ENCODE peak calls at places on chromosomes 4 and X, in four cellular contexts. H, O, U and B are unnamed samples.

GRCh38 chr4:1416051-1416947 is 10.1 kb upstream of the NKX1-1 start:
- DNase-seq in H (peak; percentile 41), U (no peak), O (no peak), B (peak; percentile 37)

GRCh38 chr4:162485486-162485885 is 321.7 kb upstream of the FSTL5 start:
- DNase-seq in U (no peak), H (no peak), O (no peak), B (no peak)

GRCh38 chr4:132063829-132064228 is 1085.3 kb upstream of the PCDH10 start:
- DNase-seq in H (peak; percentile 5), O (no peak), U (no peak), B (peak; percentile 1)

GRCh38 chr4:126778348-126778747 is 854.4 kb upstream of the INTU start:
- DNase-seq in U (no peak), H (no peak), O (no peak), B (peak; percentile 35)

GRCh38 chrX:133985164-133986007 is at the start of gene GPC3:
- DNase-seq in O (peak; percentile 64), U (no peak), H (peak; percentile 86), B (peak; percentile 73)

GRCh38 chr4:84878090-84878489 is 88.4 kb downstream of the WDFY3 start:
- DNase-seq in O (no peak), U (no peak), H (no peak), B (no peak)

GRCh38 chrX:107709266-107709795 is 66.3 kb downstream of the TSC22D3 start:
- DNase-seq in U (no peak), H (no peak), O (no peak), B (no peak)

GRCh38 chr4:6694177-6694901 is 661 bp downstream of the S100P start:
- DNase-seq in O (no peak), H (peak; percentile 39), U (no peak), B (no peak)

GRCh38 chr4:82620126-82620525 is 58.3 kb upstream of the TMEM150C start:
- DNase-seq in H (peak; percentile 42), U (no peak), O (peak; percentile 30), B (no peak)

GRCh38 chrX:122363112-122363511 is 821.0 kb upstream of the GRIA3 start:
- DNase-seq in H (no peak), O (no peak), U (no peak), B (no peak)

GRCh38 chr4:24237709-24238108 is 346.6 kb downstream of the DHX15 start:
- DNase-seq in H (no peak), O (no peak), U (no peak), B (no peak)

GRCh38 chr4:147037089-147037488 is 91.4 kb upstream of the TTC29 start:
- DNase-seq in H (no peak), O (no peak), U (no peak), B (no peak)

GRCh38 chr4:95018845-95019244 is 261.1 kb downstream of the BMPR1B start:
- DNase-seq in U (no peak), O (no peak), H (no peak), B (no peak)

GRCh38 chrX:133359466-133359865 is 55.8 kb downstream of the GPC4 start:
- DNase-seq in U (no peak), H (no peak), O (no peak), B (no peak)

GRCh38 chrX:143472334-143472938 is 44.8 kb downstream of the SPANXN3 start:
- DNase-seq in O (no peak), U (no peak), H (no peak), B (no peak)

GRCh38 chr4:81375745-81376144 is 96.0 kb downstream of the RASGEF1B start:
- DNase-seq in O (peak; percentile 55), U (no peak), H (no peak), B (peak; percentile 17)

GRCh38 chrX:41518127-41518840 is 71.1 kb downstream of the NYX start:
- DNase-seq in U (no peak), O (no peak), H (no peak), B (no peak)

GRCh38 chr4:74772106-74772505 is 22.2 kb downstream of the BTC start:
- DNase-seq in U (no peak), O (no peak), H (no peak), B (no peak)

GRCh38 chr4:127479031-127479622 is 153.6 kb upstream of the INTU start:
- DNase-seq in O (no peak), H (peak; percentile 9), U (no peak), B (peak; percentile 16)

GRCh38 chr4:16120720-16121119 is 36.9 kb upstream of the PROM1 start:
- DNase-seq in O (no peak), H (no peak), U (no peak), B (no peak)
- TF ChIP-seq NRF1 in O (no peak), H (no peak), U (no peak), B (no peak)

GRCh38 chr4:138308421-138308820 is 66.3 kb upstream of the SLC7A11 start:
- DNase-seq in U (no peak), H (no peak), O (no peak), B (no peak)
- TF ChIP-seq NRF1 in U (no peak), H (no peak), O (no peak), B (no peak)

DNA sequence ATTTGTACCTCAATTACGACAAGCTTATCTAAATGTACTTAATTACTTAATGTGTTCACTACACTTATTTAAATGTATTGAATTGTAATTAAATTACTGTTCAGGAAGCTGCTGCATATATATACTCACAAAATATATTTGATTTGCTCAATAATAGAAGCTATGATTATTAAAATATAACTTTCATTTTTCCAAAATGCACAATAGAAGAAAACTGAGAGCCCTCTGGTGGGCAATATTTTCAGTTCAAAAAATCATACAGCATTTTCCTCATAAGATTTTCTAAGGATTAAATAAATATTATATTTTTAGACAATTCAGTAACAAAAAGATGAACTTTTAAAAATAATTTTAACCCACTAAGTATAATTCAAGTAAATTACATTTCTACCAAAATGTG is 217.3 kb downstream of the DKK2 start:
- DNase-seq in O (no peak), U (no peak), H (no peak), B (no peak)
- TF ChIP-seq NRF1 in O (no peak), U (no peak), H (no peak), B (no peak)

GRCh38 chrX:24920769-24921168 is 95.0 kb downstream of the ARX start:
- DNase-seq in O (no peak), U (no peak), H (no peak), B (no peak)

GRCh38 chrX:24918715-24919114 is 97.0 kb downstream of the ARX start:
- DNase-seq in H (no peak), U (no peak), O (no peak), B (no peak)
- TF ChIP-seq NRF1 in H (no peak), U (no peak), O (no peak), B (no peak)

DNA sequence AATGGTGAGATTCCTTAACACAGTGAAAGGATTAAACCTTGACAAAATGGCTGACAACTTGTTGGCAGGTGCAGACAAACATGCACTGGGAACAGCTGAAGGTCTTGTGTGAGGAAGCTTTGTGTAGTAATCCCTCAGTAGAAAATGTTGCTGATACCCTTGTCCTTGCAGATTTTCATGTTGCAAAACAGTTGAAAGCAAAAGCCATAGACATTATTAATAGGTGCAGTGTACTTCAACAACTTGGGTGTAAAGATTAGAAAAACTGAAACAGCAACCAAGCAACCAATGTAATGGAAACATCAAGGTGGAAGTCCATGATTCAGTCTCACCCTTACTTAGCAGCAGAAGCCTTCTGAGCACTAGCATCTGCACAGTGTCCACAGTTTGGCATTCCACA is 29.8 kb downstream of the UGT2B7 start:
- DNase-seq in O (no peak), H (no peak), U (no peak), B (no peak)
- TF ChIP-seq NRF1 in O (no peak), H (no peak), U (no peak), B (no peak)

GRCh38 chr4:140071806-140072205 is 82.2 kb downstream of the MAML3 start:
- DNase-seq in U (peak; percentile 35), O (no peak), H (no peak), B (no peak)

GRCh38 chr4:140069068-140069467 is 84.9 kb downstream of the MAML3 start:
- DNase-seq in H (no peak), U (no peak), O (no peak), B (no peak)

GRCh38 chr4:140068247-140068646 is 85.7 kb downstream of the MAML3 start:
- DNase-seq in U (no peak), H (no peak), O (no peak), B (no peak)

GRCh38 chr4:140070369-140070768 is 83.6 kb downstream of the MAML3 start:
- DNase-seq in O (no peak), H (no peak), U (no peak), B (no peak)

DNA sequence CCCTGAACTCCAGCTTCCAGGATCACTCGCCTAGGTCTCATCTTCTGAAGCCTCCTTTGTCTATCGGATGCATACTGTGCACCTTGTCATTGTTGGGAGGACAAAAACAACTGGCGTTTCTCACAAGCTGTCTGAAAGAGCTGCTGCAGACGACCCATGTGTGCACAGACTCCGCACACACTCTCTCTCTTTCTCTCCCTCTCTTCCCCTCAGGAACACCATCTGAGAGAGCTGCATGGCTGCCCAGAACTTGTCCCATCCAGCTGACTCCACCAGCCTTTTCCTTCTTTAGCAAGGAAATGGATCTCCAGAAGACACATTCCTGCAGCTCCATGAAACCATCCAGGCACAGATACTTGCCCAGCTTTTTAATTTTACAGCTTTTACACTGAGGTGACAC is 82.9 kb downstream of the MAML3 start:
- DNase-seq in O (no peak), U (no peak), H (no peak), B (no peak)
- TF ChIP-seq NRF1 in O (no peak), U (no peak), H (no peak), B (no peak)

GRCh38 chr4:153019906-153020305 is 83.8 kb downstream of the FHDC1 start:
- DNase-seq in O (no peak), H (no peak), U (no peak), B (no peak)

GRCh38 chr4:153023692-153024394 is 87.7 kb downstream of the FHDC1 start:
- DNase-seq in O (no peak), H (no peak), U (no peak), B (peak; percentile 69)

GRCh38 chr4:153024466-153024865 is 88.3 kb downstream of the FHDC1 start:
- DNase-seq in U (no peak), H (no peak), O (no peak), B (no peak)

GRCh38 chr4:153020460-153020859 is 84.3 kb downstream of the FHDC1 start:
- DNase-seq in O (no peak), U (no peak), H (no peak), B (no peak)

GRCh38 chr4:153022233-153022632 is 86.1 kb downstream of the FHDC1 start:
- DNase-seq in H (no peak), O (no peak), U (no peak), B (no peak)
- TF ChIP-seq NRF1 in H (no peak), O (no peak), U (no peak), B (no peak)

GRCh38 chr4:8896506-8896905 is 24.9 kb upstream of the HMX1 start:
- DNase-seq in O (no peak), H (no peak), U (no peak), B (no peak)

GRCh38 chr4:8897768-8898167 is 26.1 kb upstream of the HMX1 start:
- DNase-seq in O (no peak), H (no peak), U (no peak), B (no peak)

GRCh38 chr4:8894424-8894816 is 22.8 kb upstream of the HMX1 start:
- DNase-seq in O (no peak), H (no peak), U (no peak), B (no peak)

GRCh38 chr4:8895295-8895694 is 23.7 kb upstream of the HMX1 start:
- DNase-seq in H (no peak), U (no peak), O (no peak), B (no peak)

GRCh38 chr4:8896071-8896470 is 24.4 kb upstream of the HMX1 start:
- DNase-seq in O (no peak), U (no peak), H (no peak), B (no peak)
- TF ChIP-seq NRF1 in O (no peak), U (no peak), H (no peak), B (no peak)